ENCODE peak calls at places on chromosomes 3 and 15, in seven cellular contexts. E is IMR-90; C is progenitor cell of endocrine pancreas; V is BJ; U is ureter; R is activated T-helper 1 cell treated with anti-CD3 and anti-CD28 coated beads, Interleukin-2, amount 50 U/mL, for 16 hours; K is pancreas. N is an unnamed sample.
A peak's percentile ranks its signal among the peaks of the same experiment; 100 is the strongest.

GRCh38 chr3:27730774-27731659 is 8.9 kb upstream of the EOMES start:
- DNase-seq in E (no peak), C (no peak), V (no peak), U (no peak), R (no peak), K (no peak), N (no peak)

GRCh38 chr3:128707935-128708494 is 18.0 kb upstream of the RAB7A start:
- DNase-seq in E (no peak), C (no peak), V (no peak), U (no peak), R (no peak), K (no peak), N (no peak)

GRCh38 chr3:33299395-33300081 is 22.3 kb downstream of the FBXL2 start:
- DNase-seq in E (peak; percentile 76), C (no peak), V (peak; percentile 61), U (no peak), R (no peak), K (no peak), N (no peak)

GRCh38 chr3:183518446-183519185 is 36.9 kb downstream of the KLHL6 start:
- DNase-seq in E (no peak), C (no peak), V (no peak), U (no peak), R (no peak), K (no peak), N (no peak)

GRCh38 chr3:74651239-74651638 is 36.8 kb upstream of the CNTN3 start:
- DNase-seq in E (peak; percentile 57), C (no peak), V (no peak), U (no peak), R (no peak), K (no peak), N (no peak)

GRCh38 chr3:152213086-152213674 is 55.5 kb upstream of the MBNL1 start:
- DNase-seq in E (no peak), C (no peak), V (no peak), U (no peak), R (no peak), K (no peak), N (no peak)

GRCh38 chr15:67109141-67110034 is 44.0 kb downstream of the SMAD3 start:
- DNase-seq in E (peak; percentile 99), C (no peak), V (peak; percentile 81), U (peak; percentile 70), R (no peak), K (no peak), N (peak; percentile 83)

GRCh38 chr15:52018693-52019393 is at the start of gene MAPK6:
- DNase-seq in E (peak; percentile 93), C (peak; percentile 91), V (peak; percentile 50), U (peak; percentile 94), R (peak; percentile 84), K (peak; percentile 97), N (peak; percentile 94)

GRCh38 chr3:58206406-58207011 is 4.3 kb downstream of the DNASE1L3 start:
- DNase-seq in E (peak; percentile 56), C (no peak), V (peak; percentile 16), U (no peak), R (no peak), K (no peak), N (no peak)

GRCh38 chr3:116000315-116000714 is 377.0 kb downstream of the GAP43 start:
- DNase-seq in E (peak; percentile 99), C (no peak), V (peak; percentile 69), U (no peak), R (no peak), K (no peak), N (no peak)

GRCh38 chr3:197298858-197299854 is 744 bp upstream of the DLG1 start:
- DNase-seq in E (no peak), C (peak; percentile 36), V (no peak), U (peak; percentile 61), R (peak; percentile 7), K (peak; percentile 80), N (peak; percentile 55)

GRCh38 chr15:90095521-90095959 is 6.7 kb downstream of the IDH2 start:
- DNase-seq in E (no peak), C (no peak), V (no peak), U (peak; percentile 73), R (no peak), K (no peak), N (no peak)

GRCh38 chr15:35547775-35548364 is 1.9 kb upstream of the DPH6 start:
- DNase-seq in E (no peak), C (no peak), V (no peak), U (no peak), R (no peak), K (no peak), N (no peak)

GRCh38 chr15:63332367-63333078 is 49.1 kb downstream of the CA12 start:
- DNase-seq in E (peak; percentile 96), C (no peak), V (peak; percentile 43), U (no peak), R (no peak), K (no peak), N (no peak)

GRCh38 chr3:123634149-123635051 is 49.5 kb upstream of the HACD2 start:
- DNase-seq in E (peak; percentile 44), C (no peak), V (no peak), U (no peak), R (no peak), K (no peak), N (no peak)

GRCh38 chr3:78798266-78798832 is 969.4 kb downstream of the ROBO1 start:
- DNase-seq in E (no peak), C (no peak), V (no peak), U (no peak), R (no peak), K (no peak), N (no peak)

GRCh38 chr15:93479679-93480078 is 390.7 kb upstream of the RGMA start:
- DNase-seq in E (no peak), C (no peak), V (no peak), U (no peak), R (no peak), K (no peak), N (peak; percentile 61)

GRCh38 chr3:156172536-156172935 is 52.2 kb downstream of the KCNAB1 start:
- DNase-seq in E (no peak), C (no peak), V (no peak), U (no peak), R (no peak), K (no peak), N (no peak)

GRCh38 chr3:147945968-147946519 is 536.9 kb downstream of the ZIC1 start:
- DNase-seq in E (peak; percentile 95), C (no peak), V (peak; percentile 80), U (no peak), R (no peak), K (peak; percentile 23), N (no peak)

GRCh38 chr15:73318463-73319351 is 50.1 kb downstream of the HCN4 start:
- DNase-seq in E (no peak), C (no peak), V (no peak), U (no peak), R (no peak), K (peak; percentile 13), N (peak; percentile 6)

GRCh38 chr3:30835667-30836066 is 58.8 kb downstream of the GADL1 start:
- DNase-seq in E (no peak), C (no peak), V (no peak), U (no peak), R (no peak), K (no peak), N (no peak)

GRCh38 chr3:14548321-14548729 is 8.2 kb upstream of the GRIP2 start:
- DNase-seq in E (peak; percentile 56), C (peak; percentile 43), V (no peak), U (peak; percentile 68), R (no peak), K (peak; percentile 54), N (peak; percentile 81)

GRCh38 chr15:75925440-75925839 is 21.8 kb downstream of the FBXO22 start:
- DNase-seq in E (no peak), C (no peak), V (no peak), U (no peak), R (no peak), K (no peak), N (no peak)

GRCh38 chr3:126755866-126756265 is 51.8 kb downstream of the CHCHD6 start:
- DNase-seq in E (no peak), C (no peak), V (no peak), U (no peak), R (no peak), K (no peak), N (no peak)

GRCh38 chr3:146967786-146968185 is 362.6 kb upstream of the PLSCR5 start:
- DNase-seq in E (no peak), C (no peak), V (no peak), U (no peak), R (no peak), K (no peak), N (no peak)

GRCh38 chr3:31253782-31254181 is 278.9 kb upstream of the STT3B start:
- DNase-seq in E (no peak), C (no peak), V (no peak), U (no peak), R (no peak), K (no peak), N (no peak)